ENCODE peak calls at places on chromosomes 11 and 22, in nine cellular contexts. P is AG04449, A is fibroblast of gingiva, K is NCI-H1092 treated with DMSO at 0.1 percent for 48 hours, D is NAMALWA, X is pancreas, L is skeletal muscle cell, V is putamen, Y is HS-5. C is an unnamed sample.

GRCh38 chr11:10041803-10042202 is 252.2 kb downstream of the SBF2 start:
- DNase-seq in P (no peak), A (no peak), K (no peak), D (peak), X (no peak), L (no peak), V (no peak), Y (no peak), C (no peak)

GRCh38 chr11:27233654-27234042 is 129.4 kb downstream of the CCDC34 start:
- DNase-seq in P (no peak), A (no peak), K (peak), D (peak), X (no peak), L (no peak), V (no peak), Y (no peak), C (no peak)

GRCh38 chr11:14463623-14464022 is 36.0 kb downstream of the COPB1 start:
- DNase-seq in P (no peak), A (no peak), K (no peak), D (no peak), X (no peak), L (no peak), V (no peak), Y (no peak), C (no peak)

GRCh38 chr22:44445731-44446130 is 52.3 kb downstream of the RTL6 start:
- DNase-seq in P (no peak), A (no peak), K (no peak), D (no peak), X (no peak), L (no peak), V (peak), Y (no peak), C (no peak)

GRCh38 chr11:102620858-102621561 is 4.1 kb downstream of the MMP20 start:
- DNase-seq in P (no peak), A (peak), K (no peak), D (no peak), X (no peak), L (peak), V (no peak), Y (no peak), C (no peak)

GRCh38 chr11:74147199-74147929 is 23.4 kb downstream of the C2CD3 start:
- DNase-seq in P (no peak), A (peak), K (no peak), D (no peak), X (no peak), L (no peak), V (no peak), Y (no peak), C (no peak)

GRCh38 chr11:92048415-92048814 is 176.2 kb upstream of the FAT3 start:
- DNase-seq in P (no peak), A (no peak), K (no peak), D (no peak), X (no peak), L (no peak), V (no peak), Y (no peak), C (no peak)

GRCh38 chr11:123628936-123629683 is 25.3 kb downstream of the SCN3B start:
- DNase-seq in P (no peak), A (no peak), K (no peak), D (no peak), X (peak), L (no peak), V (no peak), Y (no peak), C (no peak)

GRCh38 chr11:9137293-9138132 is 46.1 kb upstream of the SCUBE2 start:
- DNase-seq in P (no peak), A (peak), K (peak), D (peak), X (peak), L (no peak), V (peak), Y (no peak), C (peak)

GRCh38 chr11:102849319-102849718 is 5.9 kb upstream of the MMP3 start:
- DNase-seq in P (peak), A (peak), K (no peak), D (no peak), X (no peak), L (peak), V (no peak), Y (peak), C (no peak)

GRCh38 chr11:76236092-76237026 is 30.1 kb upstream of the WNT11 start:
- DNase-seq in P (no peak), A (peak), K (peak), D (peak), X (no peak), L (no peak), V (no peak), Y (peak), C (peak)

GRCh38 chr11:64665381-64665780 is 57.6 kb downstream of the NRXN2 start:
- DNase-seq in P (no peak), A (no peak), K (peak), D (no peak), X (no peak), L (no peak), V (no peak), Y (no peak), C (no peak)

GRCh38 chr11:126522152-126522551 is 166.7 kb downstream of the ST3GAL4 start:
- DNase-seq in P (no peak), A (no peak), K (no peak), D (no peak), X (no peak), L (no peak), V (no peak), Y (no peak), C (no peak)

C was measured in NCI-H526.